ENCODE peak calls at places on chromosomes 11 and 22, in ten cellular contexts. One of them, this sample, is unnamed.
A peak's percentile ranks its signal among the peaks of the same experiment; 100 is the strongest.

GRCh38 chr22:33914699-33915098 is 5.6 kb downstream of the LARGE1 start:
- DNase-seq in Caki2: no peak
- DNase-seq in GM19239: no peak
- DNase-seq in pancreas: no peak
- DNase-seq in stimulated activated CD4-positive, alpha-beta T cell treated with anti-CD3 and anti-CD28 coated beads, TNF-alpha, amount 100 ng/mL, for 48 hours: no peak
- DNase-seq in left colon: no peak
- DNase-seq in T follicular helper cell: no peak
- DNase-seq in activated CD4-positive, CD25-positive, alpha-beta regulatory T cell: no peak
- DNase-seq in stromal cell of bone marrow: no peak
- DNase-seq in anterior cingulate cortex: no peak
- DNase-seq in this sample: no peak

GRCh38 chr22:46582281-46582811 is 37.8 kb upstream of the GRAMD4 start:
- DNase-seq in stimulated activated CD4-positive, alpha-beta T cell treated with anti-CD3 and anti-CD28 coated beads, TNF-alpha, amount 100 ng/mL, for 48 hours: no peak
- DNase-seq in activated CD4-positive, CD25-positive, alpha-beta regulatory T cell: no peak
- DNase-seq in stromal cell of bone marrow: no peak
- DNase-seq in GM19239: no peak
- DNase-seq in pancreas: no peak
- DNase-seq in Caki2: no peak
- DNase-seq in left colon: peak; percentile 84
- DNase-seq in anterior cingulate cortex: no peak
- DNase-seq in T follicular helper cell: no peak
- DNase-seq in this sample: no peak

GRCh38 chr22:50271519-50271970 is 1.4 kb upstream of the MAPK11 start:
- DNase-seq in stromal cell of bone marrow: no peak
- DNase-seq in pancreas: no peak
- DNase-seq in GM19239: peak; percentile 83
- DNase-seq in anterior cingulate cortex: peak; percentile 63
- DNase-seq in Caki2: peak; percentile 86
- DNase-seq in stimulated activated CD4-positive, alpha-beta T cell treated with anti-CD3 and anti-CD28 coated beads, TNF-alpha, amount 100 ng/mL, for 48 hours: no peak
- DNase-seq in left colon: no peak
- DNase-seq in T follicular helper cell: peak; percentile 37
- DNase-seq in activated CD4-positive, CD25-positive, alpha-beta regulatory T cell: peak; percentile 29
- DNase-seq in this sample: no peak

GRCh38 chr22:42301742-42302102 is 31.3 kb upstream of the TCF20 start:
- DNase-seq in activated CD4-positive, CD25-positive, alpha-beta regulatory T cell: no peak
- DNase-seq in GM19239: no peak
- DNase-seq in stimulated activated CD4-positive, alpha-beta T cell treated with anti-CD3 and anti-CD28 coated beads, TNF-alpha, amount 100 ng/mL, for 48 hours: no peak
- DNase-seq in Caki2: no peak
- DNase-seq in stromal cell of bone marrow: no peak
- DNase-seq in anterior cingulate cortex: no peak
- DNase-seq in T follicular helper cell: no peak
- DNase-seq in left colon: no peak
- DNase-seq in pancreas: no peak
- DNase-seq in this sample: no peak

GRCh38 chr11:44781697-44782096 is 54.9 kb downstream of the TSPAN18 start:
- DNase-seq in T follicular helper cell: no peak
- DNase-seq in left colon: no peak
- DNase-seq in activated CD4-positive, CD25-positive, alpha-beta regulatory T cell: no peak
- DNase-seq in anterior cingulate cortex: no peak
- DNase-seq in Caki2: no peak
- DNase-seq in pancreas: no peak
- DNase-seq in GM19239: no peak
- DNase-seq in stimulated activated CD4-positive, alpha-beta T cell treated with anti-CD3 and anti-CD28 coated beads, TNF-alpha, amount 100 ng/mL, for 48 hours: no peak
- DNase-seq in stromal cell of bone marrow: no peak
- DNase-seq in this sample: no peak

GRCh38 chr11:13391217-13391616 is 71.8 kb downstream of the BTBD10 start:
- DNase-seq in stromal cell of bone marrow: no peak
- DNase-seq in T follicular helper cell: no peak
- DNase-seq in Caki2: peak; percentile 46
- DNase-seq in left colon: no peak
- DNase-seq in GM19239: no peak
- DNase-seq in pancreas: no peak
- DNase-seq in stimulated activated CD4-positive, alpha-beta T cell treated with anti-CD3 and anti-CD28 coated beads, TNF-alpha, amount 100 ng/mL, for 48 hours: no peak
- DNase-seq in anterior cingulate cortex: no peak
- DNase-seq in activated CD4-positive, CD25-positive, alpha-beta regulatory T cell: no peak
- DNase-seq in this sample: no peak

GRCh38 chr11:101792814-101793213 is 122.0 kb upstream of the CEP126 start:
- DNase-seq in pancreas: no peak
- DNase-seq in T follicular helper cell: no peak
- DNase-seq in Caki2: no peak
- DNase-seq in left colon: no peak
- DNase-seq in GM19239: no peak
- DNase-seq in activated CD4-positive, CD25-positive, alpha-beta regulatory T cell: no peak
- DNase-seq in stimulated activated CD4-positive, alpha-beta T cell treated with anti-CD3 and anti-CD28 coated beads, TNF-alpha, amount 100 ng/mL, for 48 hours: no peak
- DNase-seq in anterior cingulate cortex: no peak
- DNase-seq in stromal cell of bone marrow: no peak
- DNase-seq in this sample: no peak

GRCh38 chr11:118353084-118353710 is 6.2 kb upstream of the UBE4A start:
- DNase-seq in left colon: no peak
- DNase-seq in pancreas: no peak
- DNase-seq in activated CD4-positive, CD25-positive, alpha-beta regulatory T cell: no peak
- DNase-seq in T follicular helper cell: no peak
- DNase-seq in Caki2: peak; percentile 10
- DNase-seq in stromal cell of bone marrow: no peak
- DNase-seq in anterior cingulate cortex: no peak
- DNase-seq in stimulated activated CD4-positive, alpha-beta T cell treated with anti-CD3 and anti-CD28 coated beads, TNF-alpha, amount 100 ng/mL, for 48 hours: no peak
- DNase-seq in GM19239: no peak
- DNase-seq in this sample: no peak

This sample was measured in CMK.